ENCODE peak calls at places on chromosomes 6 and 20, in five cellular contexts. One of them, this sample, is unnamed.
A peak's percentile ranks its signal among the peaks of the same experiment; 100 is the strongest.

GRCh38 chr6:1024587-1024986 is 287.3 kb upstream of the FOXQ1 start:
- DNase-seq in neural crest cell: no peak
- DNase-seq in amniotic stem cell: peak; percentile 61
- DNase-seq in activated gamma-delta T cell: no peak
- DNase-seq in activated CD4-positive, alpha-beta T cell treated with anti-CD3 and anti-CD28 coated beads, Interleukin-2, amount 10 ng/mL, durations not matched to agents 7 days and 5 days: no peak
- DNase-seq in this sample: no peak

GRCh38 chr6:105750089-105750488 is 336.0 kb upstream of the PRDM1 start:
- DNase-seq in activated CD4-positive, alpha-beta T cell treated with anti-CD3 and anti-CD28 coated beads, Interleukin-2, amount 10 ng/mL, durations not matched to agents 7 days and 5 days: no peak
- DNase-seq in amniotic stem cell: no peak
- DNase-seq in activated gamma-delta T cell: no peak
- DNase-seq in neural crest cell: no peak
- DNase-seq in this sample: no peak

GRCh38 chr6:147135211-147135672 is 69.0 kb upstream of the STXBP5 start:
- DNase-seq in amniotic stem cell: no peak
- DNase-seq in activated gamma-delta T cell: no peak
- DNase-seq in activated CD4-positive, alpha-beta T cell treated with anti-CD3 and anti-CD28 coated beads, Interleukin-2, amount 10 ng/mL, durations not matched to agents 7 days and 5 days: no peak
- DNase-seq in neural crest cell: no peak
- DNase-seq in this sample: no peak

GRCh38 chr20:40741507-40742106 is 52.6 kb upstream of the MAFB start:
- DNase-seq in amniotic stem cell: no peak
- DNase-seq in neural crest cell: peak; percentile 4
- DNase-seq in activated gamma-delta T cell: no peak
- DNase-seq in activated CD4-positive, alpha-beta T cell treated with anti-CD3 and anti-CD28 coated beads, Interleukin-2, amount 10 ng/mL, durations not matched to agents 7 days and 5 days: peak; percentile 56
- DNase-seq in this sample: peak; percentile 20

GRCh38 chr6:147106759-147107401 is 97.3 kb upstream of the STXBP5 start:
- DNase-seq in activated CD4-positive, alpha-beta T cell treated with anti-CD3 and anti-CD28 coated beads, Interleukin-2, amount 10 ng/mL, durations not matched to agents 7 days and 5 days: no peak
- DNase-seq in activated gamma-delta T cell: no peak
- DNase-seq in amniotic stem cell: no peak
- DNase-seq in neural crest cell: no peak
- DNase-seq in this sample: no peak

GRCh38 chr20:41110930-41111577 is 26.3 kb upstream of the PLCG1 start:
- DNase-seq in neural crest cell: no peak
- DNase-seq in activated CD4-positive, alpha-beta T cell treated with anti-CD3 and anti-CD28 coated beads, Interleukin-2, amount 10 ng/mL, durations not matched to agents 7 days and 5 days: no peak
- DNase-seq in activated gamma-delta T cell: no peak
- DNase-seq in amniotic stem cell: no peak
- DNase-seq in this sample: no peak

GRCh38 chr20:63598479-63599395 is 24.7 kb upstream of the HELZ2 start:
- DNase-seq in neural crest cell: no peak
- DNase-seq in amniotic stem cell: no peak
- DNase-seq in activated CD4-positive, alpha-beta T cell treated with anti-CD3 and anti-CD28 coated beads, Interleukin-2, amount 10 ng/mL, durations not matched to agents 7 days and 5 days: no peak
- DNase-seq in activated gamma-delta T cell: no peak
- DNase-seq in this sample: no peak

GRCh38 chr6:6220718-6221117 is 99.7 kb downstream of the F13A1 start:
- DNase-seq in amniotic stem cell: no peak
- DNase-seq in activated gamma-delta T cell: no peak
- DNase-seq in neural crest cell: no peak
- DNase-seq in activated CD4-positive, alpha-beta T cell treated with anti-CD3 and anti-CD28 coated beads, Interleukin-2, amount 10 ng/mL, durations not matched to agents 7 days and 5 days: no peak
- DNase-seq in this sample: no peak

GRCh38 chr6:56378507-56378906 is 131.1 kb upstream of the COL21A1 start:
- DNase-seq in activated gamma-delta T cell: no peak
- DNase-seq in amniotic stem cell: no peak
- DNase-seq in activated CD4-positive, alpha-beta T cell treated with anti-CD3 and anti-CD28 coated beads, Interleukin-2, amount 10 ng/mL, durations not matched to agents 7 days and 5 days: no peak
- DNase-seq in neural crest cell: no peak
- DNase-seq in this sample: no peak

GRCh38 chr6:160767019-160767646 is 65.1 kb downstream of the PLG start:
- DNase-seq in activated gamma-delta T cell: peak; percentile 16
- DNase-seq in amniotic stem cell: no peak
- DNase-seq in activated CD4-positive, alpha-beta T cell treated with anti-CD3 and anti-CD28 coated beads, Interleukin-2, amount 10 ng/mL, durations not matched to agents 7 days and 5 days: peak; percentile 46
- DNase-seq in neural crest cell: peak; percentile 76
- DNase-seq in this sample: peak; percentile 67

GRCh38 chr6:135505222-135505621 is 7.7 kb upstream of the AHI1 start:
- DNase-seq in activated CD4-positive, alpha-beta T cell treated with anti-CD3 and anti-CD28 coated beads, Interleukin-2, amount 10 ng/mL, durations not matched to agents 7 days and 5 days: no peak
- DNase-seq in amniotic stem cell: no peak
- DNase-seq in activated gamma-delta T cell: no peak
- DNase-seq in neural crest cell: no peak
- DNase-seq in this sample: no peak

GRCh38 chr20:43189614-43190331 is at the start of gene PTPRT:
- DNase-seq in amniotic stem cell: no peak
- DNase-seq in activated gamma-delta T cell: no peak
- DNase-seq in activated CD4-positive, alpha-beta T cell treated with anti-CD3 and anti-CD28 coated beads, Interleukin-2, amount 10 ng/mL, durations not matched to agents 7 days and 5 days: no peak
- DNase-seq in neural crest cell: no peak
- DNase-seq in this sample: no peak

GRCh38 chr6:153980176-153980575 is 58.9 kb upstream of the OPRM1 start:
- DNase-seq in amniotic stem cell: no peak
- DNase-seq in activated gamma-delta T cell: no peak
- DNase-seq in neural crest cell: no peak
- DNase-seq in activated CD4-positive, alpha-beta T cell treated with anti-CD3 and anti-CD28 coated beads, Interleukin-2, amount 10 ng/mL, durations not matched to agents 7 days and 5 days: no peak
- DNase-seq in this sample: no peak